ENCODE peak calls at places on chromosomes 13 and 19, in ten cellular contexts. One of them, this sample, is unnamed.

GRCh38 chr13:27644302-27644701 is 22.6 kb downstream of the POLR1D start:
- DNase-seq in CD14-positive monocyte: no peak
- DNase-seq in T-cell: no peak
- DNase-seq in NCI-H2171: no peak
- DNase-seq in foreskin keratinocyte: peak; percentile 74
- DNase-seq in stimulated activated CD8-positive, alpha-beta memory T cell treated with anti-CD3 and anti-CD28 coated beads, Interleukin-7, amount 100 ng/mL, for 4 hours: no peak
- DNase-seq in effector CD4-positive, alpha-beta T cell: no peak
- DNase-seq in right cardiac atrium: no peak
- DNase-seq in fibroblast of pulmonary artery: peak; percentile 70
- DNase-seq in aorta: no peak
- DNase-seq in this sample: no peak

GRCh38 chr19:42125536-42125935 is 6.7 kb downstream of the POU2F2 start:
- DNase-seq in CD14-positive monocyte: no peak
- DNase-seq in aorta: no peak
- DNase-seq in fibroblast of pulmonary artery: no peak
- DNase-seq in NCI-H2171: no peak
- DNase-seq in foreskin keratinocyte: no peak
- DNase-seq in stimulated activated CD8-positive, alpha-beta memory T cell treated with anti-CD3 and anti-CD28 coated beads, Interleukin-7, amount 100 ng/mL, for 4 hours: no peak
- DNase-seq in T-cell: no peak
- DNase-seq in right cardiac atrium: no peak
- DNase-seq in effector CD4-positive, alpha-beta T cell: no peak
- DNase-seq in this sample: no peak

GRCh38 chr19:8988204-8988603 is 22.0 kb downstream of the MUC16 start:
- DNase-seq in foreskin keratinocyte: no peak
- DNase-seq in CD14-positive monocyte: no peak
- DNase-seq in T-cell: no peak
- DNase-seq in right cardiac atrium: no peak
- DNase-seq in NCI-H2171: no peak
- DNase-seq in aorta: no peak
- DNase-seq in stimulated activated CD8-positive, alpha-beta memory T cell treated with anti-CD3 and anti-CD28 coated beads, Interleukin-7, amount 100 ng/mL, for 4 hours: no peak
- DNase-seq in fibroblast of pulmonary artery: no peak
- DNase-seq in effector CD4-positive, alpha-beta T cell: peak; percentile 7
- DNase-seq in this sample: no peak

GRCh38 chr13:64527561-64527960 is 2702.6 kb downstream of the PCDH9 start:
- DNase-seq in effector CD4-positive, alpha-beta T cell: no peak
- DNase-seq in T-cell: no peak
- DNase-seq in foreskin keratinocyte: peak; percentile 67
- DNase-seq in stimulated activated CD8-positive, alpha-beta memory T cell treated with anti-CD3 and anti-CD28 coated beads, Interleukin-7, amount 100 ng/mL, for 4 hours: no peak
- DNase-seq in aorta: no peak
- DNase-seq in right cardiac atrium: no peak
- DNase-seq in CD14-positive monocyte: no peak
- DNase-seq in NCI-H2171: no peak
- DNase-seq in fibroblast of pulmonary artery: no peak
- DNase-seq in this sample: no peak

GRCh38 chr13:31675521-31675953 is 63.8 kb upstream of the RXFP2 start:
- DNase-seq in fibroblast of pulmonary artery: peak; percentile 42
- DNase-seq in foreskin keratinocyte: no peak
- DNase-seq in effector CD4-positive, alpha-beta T cell: no peak
- DNase-seq in T-cell: no peak
- DNase-seq in aorta: no peak
- DNase-seq in stimulated activated CD8-positive, alpha-beta memory T cell treated with anti-CD3 and anti-CD28 coated beads, Interleukin-7, amount 100 ng/mL, for 4 hours: no peak
- DNase-seq in NCI-H2171: no peak
- DNase-seq in CD14-positive monocyte: no peak
- DNase-seq in right cardiac atrium: no peak
- DNase-seq in this sample: no peak

GRCh38 chr13:36082396-36082795 is 48.8 kb downstream of the DCLK1 start:
- DNase-seq in effector CD4-positive, alpha-beta T cell: no peak
- DNase-seq in foreskin keratinocyte: no peak
- DNase-seq in CD14-positive monocyte: no peak
- DNase-seq in NCI-H2171: no peak
- DNase-seq in fibroblast of pulmonary artery: no peak
- DNase-seq in aorta: no peak
- DNase-seq in stimulated activated CD8-positive, alpha-beta memory T cell treated with anti-CD3 and anti-CD28 coated beads, Interleukin-7, amount 100 ng/mL, for 4 hours: no peak
- DNase-seq in right cardiac atrium: no peak
- DNase-seq in T-cell: no peak
- DNase-seq in this sample: no peak

GRCh38 chr13:61410669-61411297 is 4.9 kb downstream of the PCDH20 start:
- DNase-seq in T-cell: no peak
- DNase-seq in CD14-positive monocyte: no peak
- DNase-seq in foreskin keratinocyte: peak; percentile 6
- DNase-seq in stimulated activated CD8-positive, alpha-beta memory T cell treated with anti-CD3 and anti-CD28 coated beads, Interleukin-7, amount 100 ng/mL, for 4 hours: no peak
- DNase-seq in fibroblast of pulmonary artery: peak; percentile 36
- DNase-seq in aorta: no peak
- DNase-seq in right cardiac atrium: no peak
- DNase-seq in NCI-H2171: no peak
- DNase-seq in effector CD4-positive, alpha-beta T cell: no peak
- DNase-seq in this sample: no peak

GRCh38 chr13:32125221-32125621 is 93.6 kb downstream of the FRY start:
- DNase-seq in T-cell: no peak
- DNase-seq in aorta: no peak
- DNase-seq in stimulated activated CD8-positive, alpha-beta memory T cell treated with anti-CD3 and anti-CD28 coated beads, Interleukin-7, amount 100 ng/mL, for 4 hours: no peak
- DNase-seq in effector CD4-positive, alpha-beta T cell: no peak
- DNase-seq in fibroblast of pulmonary artery: peak; percentile 48
- DNase-seq in NCI-H2171: no peak
- DNase-seq in foreskin keratinocyte: peak; percentile 9
- DNase-seq in right cardiac atrium: no peak
- DNase-seq in CD14-positive monocyte: no peak
- DNase-seq in this sample: no peak

GRCh38 chr13:48944221-48944620 is 31.5 kb upstream of the FNDC3A start:
- DNase-seq in effector CD4-positive, alpha-beta T cell: no peak
- DNase-seq in right cardiac atrium: no peak
- DNase-seq in fibroblast of pulmonary artery: peak; percentile 30
- DNase-seq in stimulated activated CD8-positive, alpha-beta memory T cell treated with anti-CD3 and anti-CD28 coated beads, Interleukin-7, amount 100 ng/mL, for 4 hours: no peak
- DNase-seq in T-cell: no peak
- DNase-seq in aorta: no peak
- DNase-seq in NCI-H2171: no peak
- DNase-seq in CD14-positive monocyte: no peak
- DNase-seq in foreskin keratinocyte: no peak
- DNase-seq in this sample: no peak

GRCh38 chr19:53991224-53992113 is at the start of gene CACNG6:
- DNase-seq in aorta: no peak
- DNase-seq in NCI-H2171: no peak
- DNase-seq in CD14-positive monocyte: no peak
- DNase-seq in foreskin keratinocyte: no peak
- DNase-seq in fibroblast of pulmonary artery: peak; percentile 49
- DNase-seq in stimulated activated CD8-positive, alpha-beta memory T cell treated with anti-CD3 and anti-CD28 coated beads, Interleukin-7, amount 100 ng/mL, for 4 hours: no peak
- DNase-seq in T-cell: no peak
- DNase-seq in right cardiac atrium: peak; percentile 62
- DNase-seq in effector CD4-positive, alpha-beta T cell: no peak
- DNase-seq in this sample: no peak

GRCh38 chr13:113982296-113982661 is 8.4 kb upstream of the C13orf46 start:
- DNase-seq in aorta: peak; percentile 27
- DNase-seq in right cardiac atrium: peak; percentile 44
- DNase-seq in effector CD4-positive, alpha-beta T cell: no peak
- DNase-seq in CD14-positive monocyte: peak; percentile 26
- DNase-seq in foreskin keratinocyte: no peak
- DNase-seq in NCI-H2171: no peak
- DNase-seq in fibroblast of pulmonary artery: no peak
- DNase-seq in stimulated activated CD8-positive, alpha-beta memory T cell treated with anti-CD3 and anti-CD28 coated beads, Interleukin-7, amount 100 ng/mL, for 4 hours: no peak
- DNase-seq in T-cell: no peak
- DNase-seq in this sample: peak; percentile 56

GRCh38 chr19:8158411-8159074 is 9.2 kb upstream of the FBN3 start:
- DNase-seq in stimulated activated CD8-positive, alpha-beta memory T cell treated with anti-CD3 and anti-CD28 coated beads, Interleukin-7, amount 100 ng/mL, for 4 hours: peak; percentile 16
- DNase-seq in effector CD4-positive, alpha-beta T cell: peak; percentile 15
- DNase-seq in right cardiac atrium: no peak
- DNase-seq in foreskin keratinocyte: peak; percentile 64
- DNase-seq in CD14-positive monocyte: no peak
- DNase-seq in fibroblast of pulmonary artery: peak; percentile 91
- DNase-seq in T-cell: no peak
- DNase-seq in aorta: no peak
- DNase-seq in NCI-H2171: no peak
- DNase-seq in this sample: no peak

GRCh38 chr19:41386442-41386841 is 10.1 kb downstream of the TMEM91 start:
- DNase-seq in aorta: no peak
- DNase-seq in foreskin keratinocyte: peak; percentile 19
- DNase-seq in stimulated activated CD8-positive, alpha-beta memory T cell treated with anti-CD3 and anti-CD28 coated beads, Interleukin-7, amount 100 ng/mL, for 4 hours: no peak
- DNase-seq in T-cell: no peak
- DNase-seq in fibroblast of pulmonary artery: peak; percentile 31
- DNase-seq in NCI-H2171: no peak
- DNase-seq in effector CD4-positive, alpha-beta T cell: no peak
- DNase-seq in CD14-positive monocyte: no peak
- DNase-seq in right cardiac atrium: no peak
- DNase-seq in this sample: no peak

GRCh38 chr19:12939908-12940533 is 1.6 kb downstream of the CALR start:
- DNase-seq in effector CD4-positive, alpha-beta T cell: no peak
- DNase-seq in stimulated activated CD8-positive, alpha-beta memory T cell treated with anti-CD3 and anti-CD28 coated beads, Interleukin-7, amount 100 ng/mL, for 4 hours: no peak
- DNase-seq in right cardiac atrium: peak; percentile 54
- DNase-seq in foreskin keratinocyte: peak; percentile 6
- DNase-seq in fibroblast of pulmonary artery: no peak
- DNase-seq in aorta: no peak
- DNase-seq in T-cell: no peak
- DNase-seq in CD14-positive monocyte: no peak
- DNase-seq in NCI-H2171: no peak
- DNase-seq in this sample: no peak

GRCh38 chr19:4327252-4327876 is 11.3 kb downstream of the STAP2 start:
- DNase-seq in aorta: peak; percentile 69
- DNase-seq in right cardiac atrium: peak; percentile 93
- DNase-seq in stimulated activated CD8-positive, alpha-beta memory T cell treated with anti-CD3 and anti-CD28 coated beads, Interleukin-7, amount 100 ng/mL, for 4 hours: peak; percentile 54
- DNase-seq in effector CD4-positive, alpha-beta T cell: peak; percentile 52
- DNase-seq in CD14-positive monocyte: no peak
- DNase-seq in fibroblast of pulmonary artery: peak; percentile 70
- DNase-seq in foreskin keratinocyte: no peak
- DNase-seq in NCI-H2171: peak; percentile 79
- DNase-seq in T-cell: peak; percentile 37
- DNase-seq in this sample: peak; percentile 84

GRCh38 chr13:110525328-110526319 is 35.9 kb downstream of the RAB20 start:
- DNase-seq in NCI-H2171: no peak
- DNase-seq in foreskin keratinocyte: no peak
- DNase-seq in effector CD4-positive, alpha-beta T cell: no peak
- DNase-seq in right cardiac atrium: no peak
- DNase-seq in aorta: peak; percentile 46
- DNase-seq in fibroblast of pulmonary artery: no peak
- DNase-seq in T-cell: no peak
- DNase-seq in stimulated activated CD8-positive, alpha-beta memory T cell treated with anti-CD3 and anti-CD28 coated beads, Interleukin-7, amount 100 ng/mL, for 4 hours: no peak
- DNase-seq in CD14-positive monocyte: no peak
- DNase-seq in this sample: peak; percentile 76